ENCODE peak calls at places on chromosomes 11 and 22, in eight cellular contexts. X is uterus; C is endothelial cell; I is BJ; H is A549; Z is mesothelial cell of epicardium; J is CD8-positive, alpha-beta T cell; K is AG04449. M is an unnamed sample.
A peak's percentile ranks its signal among the peaks of the same experiment; 100 is the strongest.

GRCh38 chr22:39575552-39575825 is 4.9 kb downstream of the CACNA1I start:
- DNase-seq in I (no peak), H (no peak), J (no peak), Z (no peak), X (no peak), C (no peak), K (no peak), M (no peak)

GRCh38 chr11:64451856-64452255 is 92.9 kb downstream of the RPS6KA4 start:
- DNase-seq in I (no peak), Z (no peak), H (no peak), X (no peak), J (no peak), K (no peak), C (no peak), M (no peak)

GRCh38 chr11:111301840-111302113 is 3.4 kb downstream of the POU2AF3 start:
- DNase-seq in C (no peak), X (no peak), I (no peak), K (no peak), Z (no peak), H (no peak), J (no peak), M (no peak)

GRCh38 chr22:32932176-32932575 is 126.0 kb downstream of the SYN3 start:
- DNase-seq in J (no peak), Z (no peak), H (no peak), I (no peak), X (no peak), C (no peak), K (peak; percentile 16), M (no peak)

GRCh38 chr11:79013509-79013908 is 427.3 kb downstream of the TENM4 start:
- DNase-seq in X (no peak), J (no peak), H (peak; percentile 1), C (no peak), Z (no peak), K (no peak), I (no peak), M (no peak)

GRCh38 chr22:48489551-48490512 is 1337.8 kb downstream of the BRD1 start:
- DNase-seq in I (no peak), J (no peak), K (no peak), X (no peak), H (no peak), C (peak; percentile 47), Z (no peak), M (peak; percentile 77)

GRCh38 chr11:35138606-35138948 is 394 bp upstream of the CD44 start:
- DNase-seq in Z (no peak), K (no peak), C (no peak), H (no peak), X (no peak), J (no peak), I (no peak), M (no peak)

GRCh38 chr11:6523253-6523652 is 26.2 kb downstream of the DNHD1 start:
- DNase-seq in K (no peak), J (no peak), X (no peak), I (no peak), C (no peak), H (peak; percentile 31), Z (no peak), M (no peak)

GRCh38 chr11:19519912-19520641 is 192.6 kb upstream of the NAV2 start:
- DNase-seq in I (no peak), C (no peak), J (no peak), Z (no peak), X (no peak), H (no peak), K (no peak), M (no peak)

GRCh38 chr22:42323971-42324370 is 53.5 kb upstream of the TCF20 start:
- DNase-seq in I (no peak), X (no peak), H (no peak), Z (no peak), J (no peak), C (no peak), K (no peak), M (no peak)

GRCh38 chr11:8018742-8019631 is 31.9 kb downstream of the EIF3F start:
- DNase-seq in J (peak; percentile 43), X (peak; percentile 82), Z (peak; percentile 46), I (no peak), H (peak; percentile 32), C (peak; percentile 74), K (no peak), M (no peak)

GRCh38 chr22:46245515-46245914 is 4.6 kb downstream of the CDPF1 start:
- DNase-seq in X (no peak), I (no peak), C (no peak), Z (no peak), H (no peak), K (no peak), J (no peak), M (no peak)

GRCh38 chr11:79244175-79244804 is 196.5 kb downstream of the TENM4 start:
- DNase-seq in K (peak; percentile 92), C (no peak), H (peak; percentile 71), J (no peak), I (peak; percentile 92), X (peak; percentile 56), Z (no peak), M (no peak)

GRCh38 chr11:76694664-76695063 is 24.1 kb upstream of the LRRC32 start:
- DNase-seq in Z (no peak), J (no peak), H (peak; percentile 31), K (peak; percentile 38), X (no peak), C (no peak), I (no peak), M (no peak)

GRCh38 chr22:48204296-48204695 is 1441.8 kb downstream of the TBC1D22A start:
- DNase-seq in K (no peak), J (no peak), H (no peak), I (no peak), Z (no peak), X (no peak), C (no peak), M (no peak)

GRCh38 chr11:103842795-103843194 is 193.6 kb upstream of the DDI1 start:
- DNase-seq in H (no peak), C (no peak), I (peak; percentile 70), K (peak; percentile 17), J (no peak), Z (no peak), X (no peak), M (no peak)

GRCh38 chr11:32225491-32226285 is 134.8 kb downstream of the RCN1 start:
- DNase-seq in H (no peak), X (no peak), Z (no peak), C (no peak), K (no peak), J (no peak), I (no peak), M (no peak)

GRCh38 chr11:120707098-120707497 is 195.6 kb downstream of the GRIK4 start:
- DNase-seq in X (no peak), K (no peak), H (no peak), C (no peak), J (no peak), I (no peak), Z (no peak), M (no peak)

GRCh38 chr11:1640076-1640946 is 10.7 kb downstream of the KRTAP5-5 start:
- DNase-seq in C (peak; percentile 66), K (no peak), Z (no peak), X (no peak), I (no peak), H (peak; percentile 50), J (peak; percentile 9), M (peak; percentile 74)

GRCh38 chr11:60500276-60500935 is 7.8 kb downstream of the MS4A12 start:
- DNase-seq in H (no peak), Z (no peak), X (no peak), J (no peak), K (no peak), I (peak; percentile 3), C (no peak), M (no peak)

GRCh38 chr11:29005401-29005980 is 897.3 kb downstream of the METTL15 start:
- DNase-seq in J (no peak), X (no peak), C (no peak), Z (no peak), H (peak; percentile 22), I (no peak), K (no peak), M (no peak)
- TF ChIP-seq CTCF in J (no peak), X (no peak), C (no peak), Z (no peak), H (no peak), I (no peak), K (no peak), M (peak; percentile 18)

GRCh38 chr22:49770454-49771265 is 57.0 kb downstream of the BRD1 start:
- DNase-seq in X (no peak), J (no peak), I (no peak), H (no peak), Z (peak; percentile 16), C (no peak), K (no peak), M (peak; percentile 92)
- TF ChIP-seq CTCF in X (no peak), J (no peak), I (no peak), H (no peak), Z (no peak), C (no peak), K (no peak), M (no peak)

DNA sequence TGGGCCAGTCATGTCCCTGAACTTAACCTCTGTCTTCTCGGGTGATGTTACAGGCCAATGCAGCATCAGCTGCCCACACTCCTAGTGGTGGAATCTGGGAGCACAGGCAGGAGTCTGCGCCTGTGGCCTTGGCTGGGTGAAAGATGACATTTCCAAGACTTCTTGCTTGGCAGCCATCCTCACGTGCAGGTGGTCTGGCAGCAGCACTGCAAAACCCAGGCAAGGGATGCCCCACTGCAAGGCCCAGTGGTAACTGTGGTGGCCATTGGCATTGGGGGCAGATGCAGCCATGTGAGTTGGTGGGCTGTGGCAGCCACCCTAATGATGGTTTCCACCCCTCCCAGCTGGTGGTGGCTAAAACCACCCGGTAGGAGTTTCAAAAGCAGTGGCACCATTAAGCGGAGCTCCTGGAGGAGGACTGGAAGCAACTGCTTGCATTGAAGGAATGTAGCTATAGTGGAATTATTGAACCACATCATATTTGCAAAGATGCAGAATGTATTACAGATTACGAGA is 120.5 kb upstream of the TOP3B start:
- DNase-seq in I (no peak), H (peak; percentile 18), C (peak; percentile 62), K (no peak), Z (no peak), J (no peak), X (no peak), M (no peak)
- TF ChIP-seq CTCF in I (peak; percentile 43), H (no peak), C (peak; percentile 81), K (peak; percentile 25), Z (peak; percentile 41), J (no peak), X (no peak), M (peak; percentile 54)

GRCh38 chr11:119057000-119057769 is at the start of gene HYOU1:
- DNase-seq in K (peak; percentile 63), X (peak; percentile 97), H (peak; percentile 94), Z (peak; percentile 98), J (peak; percentile 97), C (peak; percentile 99), I (peak; percentile 61), M (peak; percentile 99)

GRCh38 chr11:119056397-119056999 is 507 bp downstream of the HYOU1 start:
- DNase-seq in Z (no peak), I (no peak), J (no peak), H (no peak), X (no peak), C (peak; percentile 44), K (no peak), M (no peak)

GRCh38 chr11:119052163-119052814 is 4.7 kb downstream of the HYOU1 start:
- DNase-seq in X (no peak), K (no peak), C (no peak), J (no peak), Z (no peak), I (no peak), H (no peak), M (no peak)

GRCh38 chr11:119054418-119054817 is 2.6 kb downstream of the HYOU1 start:
- DNase-seq in C (no peak), Z (no peak), X (no peak), H (no peak), I (no peak), J (no peak), K (no peak), M (no peak)

GRCh38 chr11:119055901-119056300 is 1.1 kb downstream of the HYOU1 start:
- DNase-seq in H (peak; percentile 63), X (no peak), K (no peak), J (no peak), Z (no peak), C (no peak), I (no peak), M (no peak)
- TF ChIP-seq CTCF in H (peak; percentile 22), X (no peak), K (peak; percentile 27), J (no peak), Z (no peak), C (no peak), I (no peak), M (peak; percentile 59)